ENCODE peak calls at places on chromosome 14, in eight cellular contexts. D, S, R, E, Z, V, L and G are unnamed samples. For H3K4me1 and H3K9me3, the result is how much of the 10 kb centered on the place peaks cover.

GRCh38 chr14:92867246-92867925 is 55.6 kb upstream of the CHGA start:
- DNase-seq in E (no peak), R (no peak), S (no peak), L (no peak), Z (no peak), D (no peak), V (no peak), G (no peak)

GRCh38 chr14:48936352-48936751 is 649.8 kb downstream of the RPS29 start:
- DNase-seq in R (peak), D (no peak), E (no peak), V (no peak), L (peak), Z (no peak), S (no peak), G (no peak)

GRCh38 chr14:81450100-81450531 is 50.0 kb upstream of the STON2 start:
- DNase-seq in V (no peak), S (peak), Z (peak), L (no peak), E (no peak), D (no peak), R (peak), G (no peak)

GRCh38 chr14:22174412-22174811 is 414.6 kb downstream of the DAD1 start:
- DNase-seq in S (no peak), Z (no peak), V (no peak), L (no peak), E (no peak), D (no peak), R (no peak), G (no peak)

GRCh38 chr14:54175298-54175942 is 218.8 kb upstream of the BMP4 start:
- DNase-seq in L (peak), V (peak), Z (peak), E (peak), R (peak), S (peak), D (no peak), G (peak)

GRCh38 chr14:101590616-101591015 is 29.3 kb downstream of the DIO3 start:
- DNase-seq in S (no peak), R (no peak), E (no peak), D (no peak), L (no peak), Z (no peak), V (peak), G (no peak)

GRCh38 chr14:30638926-30639325 is 16.8 kb downstream of the SCFD1 start:
- DNase-seq in Z (no peak), R (peak), D (no peak), E (no peak), S (no peak), V (no peak), L (no peak), G (no peak)

GRCh38 chr14:60515696-60516284 is 6.8 kb downstream of the SIX6 start:
- DNase-seq in D (no peak), Z (peak), V (no peak), R (no peak), S (no peak), E (no peak), L (no peak), G (no peak)

GRCh38 chr14:89442280-89442679 is 25.2 kb upstream of the FOXN3 start:
- DNase-seq in L (no peak), Z (no peak), V (no peak), S (no peak), E (no peak), D (no peak), R (no peak), G (no peak)

GRCh38 chr14:89444044-89444443 is 27.0 kb upstream of the FOXN3 start:
- DNase-seq in R (no peak), S (no peak), D (no peak), Z (no peak), L (peak), E (no peak), V (no peak), G (no peak)

GRCh38 chr14:89445252-89445973 is 28.4 kb upstream of the FOXN3 start:
- DNase-seq in L (no peak), Z (no peak), S (no peak), R (peak), D (no peak), E (no peak), V (no peak), G (no peak)

GRCh38 chr14:89443002-89443660 is 26.1 kb upstream of the FOXN3 start:
- DNase-seq in D (no peak), R (peak), E (no peak), L (no peak), Z (no peak), V (no peak), S (no peak), G (no peak)

GRCh38 chr14:89444536-89445125 is 27.6 kb upstream of the FOXN3 start:
- DNase-seq in R (no peak), S (no peak), E (no peak), D (no peak), V (no peak), L (no peak), Z (no peak), G (no peak)
- H3K4me1 ChIP-seq in R (under half), S (under half), E (under half), D (under half), V (under half), L (under half), Z (under half), G (under half)

GRCh38 chr14:96055065-96055752 is 16.0 kb downstream of the C14orf132 start:
- DNase-seq in L (no peak), D (no peak), R (peak), S (no peak), Z (no peak), V (peak), E (no peak), G (no peak)
- H3K27ac ChIP-seq in L (no peak), D (no peak), R (no peak), S (no peak), Z (no peak), V (no peak), E (no peak), G (no peak)

DNA sequence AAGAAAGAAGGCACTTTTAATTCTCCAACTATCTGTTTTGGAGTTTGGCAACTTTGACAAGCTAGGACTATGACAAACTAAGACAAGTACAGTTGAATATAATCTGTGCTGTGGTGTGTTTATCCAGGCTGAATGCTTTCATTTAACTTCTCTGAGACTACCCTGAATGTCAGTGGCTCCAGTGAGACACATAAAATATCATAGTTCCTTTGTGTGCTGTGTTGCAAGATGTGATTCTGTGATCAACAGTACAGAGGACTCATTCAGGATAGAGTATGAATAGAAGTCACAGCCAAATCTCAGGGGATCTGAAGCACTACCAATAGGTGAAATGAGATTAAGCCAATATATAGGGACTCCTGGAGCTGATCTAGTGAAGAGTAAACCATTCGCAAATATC is 876.9 kb upstream of the FBXO33 start:
- DNase-seq in R (no peak), E (no peak), Z (no peak), S (no peak), V (no peak), D (no peak), L (no peak), G (no peak)
- H3K9me3 ChIP-seq in R (under half), E (under half), Z (under half), S (under half), V (under half), D (under half), L (under half), G (under half)

DNA sequence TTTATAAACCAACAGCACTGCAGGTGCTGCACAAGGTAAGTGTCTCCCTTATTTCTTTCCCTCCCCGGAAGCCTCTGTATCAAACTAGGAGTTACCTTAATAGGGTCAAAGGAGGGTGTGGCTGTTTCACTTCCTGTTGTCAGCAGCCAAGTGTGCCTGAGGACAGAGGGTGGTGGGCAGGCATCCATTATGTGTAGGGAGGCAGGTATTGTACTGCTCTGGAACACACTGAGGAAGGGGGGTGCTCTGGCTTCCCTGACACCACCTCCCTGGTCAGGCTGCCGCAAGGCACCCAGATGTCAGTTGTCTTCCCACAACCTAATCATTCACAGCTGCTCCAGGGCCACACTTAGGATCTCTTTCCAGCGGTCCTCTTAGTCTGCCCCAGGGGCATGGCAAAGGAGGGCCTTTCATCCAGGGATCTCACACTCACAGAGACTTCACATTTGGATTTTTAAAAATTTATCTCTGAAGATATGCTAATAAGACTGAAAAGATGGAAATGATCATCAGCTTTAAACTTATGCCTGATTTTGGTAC is 132.0 kb upstream of the ARHGAP5 start:
- DNase-seq in L (peak), S (no peak), Z (no peak), D (peak), R (no peak), E (no peak), V (no peak), G (peak)
- H3K4me1 ChIP-seq in L (under half), S (under half), Z (under half), D (under half), R (under half), E (under half), V (under half), G (half or more)